ENCODE peak calls at places on chromosomes 4 and X, in eight cellular contexts. I is activated gamma-delta T cell treated with Interleukin-2 at 50 U/mL for 16 hours; N is ureter; T is nucleus accumbens; A is NCI-H1048; U is GM06990; Y is iris pigment epithelial cell; H is activated CD8-positive, alpha-beta T cell treated with anti-CD3 and anti-CD28 coated beads, Interleukin-2, amount 10 ng/mL, durations not matched to agents 7 days and 5 days. P is an unnamed sample.

GRCh38 chr4:24032371-24032989 is 142.6 kb upstream of the PPARGC1A start:
- DNase-seq in H (no peak), I (no peak), Y (peak; percentile 23), A (no peak), U (no peak), N (no peak), T (no peak), P (no peak)

GRCh38 chrX:45400380-45400779 is 199.7 kb upstream of the DIPK2B start:
- DNase-seq in I (no peak), T (no peak), A (no peak), N (no peak), Y (peak; percentile 45), U (no peak), H (no peak), P (no peak)

GRCh38 chr4:151260526-151260925 is 16.4 kb upstream of the PRSS48 start:
- DNase-seq in A (no peak), N (no peak), U (no peak), T (no peak), H (no peak), Y (no peak), I (no peak), P (no peak)

GRCh38 chrX:54178100-54178940 is 4.7 kb downstream of the FAM120C start:
- DNase-seq in N (no peak), T (no peak), H (no peak), I (no peak), Y (peak; percentile 85), U (no peak), A (no peak), P (no peak)

GRCh38 chr4:52407545-52407944 is 251.6 kb downstream of the USP46 start:
- DNase-seq in U (no peak), H (no peak), N (no peak), T (no peak), Y (no peak), I (no peak), A (no peak), P (no peak)

GRCh38 chr4:98433608-98434198 is 172.5 kb downstream of the RAP1GDS1 start:
- DNase-seq in Y (no peak), H (no peak), I (no peak), N (no peak), T (no peak), U (no peak), A (no peak), P (no peak)

GRCh38 chr4:39855909-39856512 is 121.7 kb downstream of the PDS5A start:
- DNase-seq in T (no peak), N (no peak), I (no peak), H (no peak), Y (peak; percentile 70), A (no peak), U (no peak), P (no peak)

GRCh38 chr4:25258980-25259578 is 25.2 kb downstream of the PI4K2B start:
- DNase-seq in Y (peak; percentile 62), H (no peak), U (no peak), T (no peak), N (no peak), I (no peak), A (no peak), P (no peak)

GRCh38 chrX:103823591-103823990 is 8.5 kb downstream of the RAB9B start:
- DNase-seq in N (no peak), H (no peak), T (no peak), Y (peak; percentile 33), A (no peak), U (no peak), I (no peak), P (no peak)

GRCh38 chr4:53591372-53591892 is at the start of gene LNX1:
- DNase-seq in T (no peak), I (no peak), H (no peak), U (no peak), N (peak; percentile 92), A (peak; percentile 84), Y (no peak), P (no peak)

GRCh38 chr4:185290656-185291055 is 81.3 kb downstream of the SNX25 start:
- DNase-seq in N (no peak), H (no peak), Y (no peak), I (no peak), A (no peak), T (no peak), U (no peak), P (no peak)

GRCh38 chr4:170109586-170110289 is 20.0 kb upstream of the AADAT start:
- DNase-seq in Y (peak; percentile 26), T (no peak), U (no peak), N (no peak), H (no peak), A (no peak), I (no peak), P (no peak)

GRCh38 chr4:164956766-164957643 is 20.5 kb downstream of the TRIM61 start:
- DNase-seq in N (peak; percentile 83), I (peak; percentile 75), U (peak; percentile 80), Y (peak; percentile 86), A (no peak), H (peak; percentile 89), T (peak; percentile 51), P (no peak)